ENCODE peak calls at places on chromosomes 3 and 15, in six cellular contexts. G, L, I, O, F and N are unnamed samples.
A peak's percentile ranks its signal among the peaks of the same experiment; 100 is the strongest.

GRCh38 chr3:57169872-57170623 is 4.9 kb upstream of the IL17RD start:
- DNase-seq in G (no peak), L (peak; percentile 81), I (peak; percentile 87), O (peak; percentile 64), F (peak; percentile 49), N (peak; percentile 67)

GRCh38 chr3:57815034-57815433 is 58.9 kb downstream of the SLMAP start:
- DNase-seq in G (no peak), L (no peak), I (no peak), O (no peak), F (no peak), N (no peak)

GRCh38 chr3:185824467-185825378 is at the start of gene IGF2BP2:
- DNase-seq in G (no peak), L (peak; percentile 78), I (peak; percentile 77), O (no peak), F (no peak), N (peak; percentile 52)

GRCh38 chr3:172647823-172648222 is 63.0 kb downstream of the NCEH1 start:
- DNase-seq in G (peak; percentile 7), L (peak; percentile 70), I (no peak), O (peak; percentile 43), F (peak; percentile 43), N (no peak)

GRCh38 chr3:99753268-99753975 is 64.2 kb upstream of the CMSS1 start:
- DNase-seq in G (no peak), L (no peak), I (no peak), O (peak; percentile 28), F (no peak), N (peak; percentile 13)

GRCh38 chr3:83033123-83033522 is 1271.7 kb upstream of the GBE1 start:
- DNase-seq in G (no peak), L (no peak), I (no peak), O (no peak), F (no peak), N (no peak)

GRCh38 chr15:68637755-68638405 is 59.1 kb downstream of the CORO2B start:
- DNase-seq in G (no peak), L (peak; percentile 38), I (peak; percentile 91), O (no peak), F (no peak), N (no peak)

GRCh38 chr3:125212096-125212508 is 446 bp downstream of the SLC12A8 start:
- DNase-seq in G (no peak), L (no peak), I (no peak), O (no peak), F (no peak), N (no peak)

GRCh38 chr3:184345678-184346144 is 8.3 kb downstream of the FAM131A start:
- DNase-seq in G (no peak), L (peak; percentile 66), I (no peak), O (peak; percentile 80), F (peak; percentile 75), N (peak; percentile 69)

GRCh38 chr15:57321973-57322601 is 54.2 kb upstream of the CGNL1 start:
- DNase-seq in G (no peak), L (no peak), I (no peak), O (no peak), F (no peak), N (no peak)

GRCh38 chr15:94403246-94403824 is 172.0 kb downstream of the MCTP2 start:
- DNase-seq in G (no peak), L (no peak), I (no peak), O (no peak), F (no peak), N (no peak)

GRCh38 chr3:117788086-117788485 is 1078.5 kb downstream of the TUSC7 start:
- DNase-seq in G (no peak), L (peak; percentile 52), I (no peak), O (no peak), F (no peak), N (no peak)

GRCh38 chr3:8529738-8530525 is 28.3 kb downstream of the LMCD1 start:
- DNase-seq in G (no peak), L (no peak), I (no peak), O (no peak), F (no peak), N (no peak)

GRCh38 chr15:20356444-20357138 is 185.0 kb downstream of the GOLGA6L6 start:
- DNase-seq in G (peak; percentile 90), L (peak; percentile 63), I (peak; percentile 69), O (peak; percentile 32), F (peak; percentile 54), N (peak; percentile 60)

GRCh38 chr3:113105980-113106379 is 105.4 kb upstream of the BOC start:
- DNase-seq in G (no peak), L (no peak), I (no peak), O (no peak), F (no peak), N (no peak)

GRCh38 chr15:41417812-41418211 is 917 bp downstream of the RTF1 start:
- DNase-seq in G (no peak), L (no peak), I (no peak), O (no peak), F (no peak), N (peak; percentile 11)

GRCh38 chr3:70308760-70309159 is 3.7 kb downstream of the MDFIC2 start:
- DNase-seq in G (no peak), L (no peak), I (no peak), O (no peak), F (no peak), N (no peak)

GRCh38 chr15:77528290-77528967 is 104.3 kb downstream of the LINGO1 start:
- DNase-seq in G (no peak), L (no peak), I (peak; percentile 40), O (no peak), F (no peak), N (no peak)

GRCh38 chr3:107710851-107711250 is 188.1 kb downstream of the BBX start:
- DNase-seq in G (no peak), L (no peak), I (peak; percentile 69), O (peak; percentile 15), F (peak; percentile 34), N (no peak)

GRCh38 chr3:147385059-147386012 is 21.0 kb downstream of the ZIC4 start:
- DNase-seq in G (no peak), L (no peak), I (no peak), O (no peak), F (no peak), N (no peak)

GRCh38 chr3:139260041-139260486 is 83.8 kb upstream of the MRPS22 start:
- DNase-seq in G (peak; percentile 85), L (no peak), I (no peak), O (no peak), F (no peak), N (no peak)

GRCh38 chr3:179589143-179589542 is 15.3 kb downstream of the MRPL47 start:
- DNase-seq in G (no peak), L (no peak), I (no peak), O (no peak), F (no peak), N (no peak)

GRCh38 chr15:35038655-35039534 is 46.2 kb downstream of the NANOGP8 start:
- DNase-seq in G (no peak), L (no peak), I (no peak), O (no peak), F (no peak), N (no peak)

DNA sequence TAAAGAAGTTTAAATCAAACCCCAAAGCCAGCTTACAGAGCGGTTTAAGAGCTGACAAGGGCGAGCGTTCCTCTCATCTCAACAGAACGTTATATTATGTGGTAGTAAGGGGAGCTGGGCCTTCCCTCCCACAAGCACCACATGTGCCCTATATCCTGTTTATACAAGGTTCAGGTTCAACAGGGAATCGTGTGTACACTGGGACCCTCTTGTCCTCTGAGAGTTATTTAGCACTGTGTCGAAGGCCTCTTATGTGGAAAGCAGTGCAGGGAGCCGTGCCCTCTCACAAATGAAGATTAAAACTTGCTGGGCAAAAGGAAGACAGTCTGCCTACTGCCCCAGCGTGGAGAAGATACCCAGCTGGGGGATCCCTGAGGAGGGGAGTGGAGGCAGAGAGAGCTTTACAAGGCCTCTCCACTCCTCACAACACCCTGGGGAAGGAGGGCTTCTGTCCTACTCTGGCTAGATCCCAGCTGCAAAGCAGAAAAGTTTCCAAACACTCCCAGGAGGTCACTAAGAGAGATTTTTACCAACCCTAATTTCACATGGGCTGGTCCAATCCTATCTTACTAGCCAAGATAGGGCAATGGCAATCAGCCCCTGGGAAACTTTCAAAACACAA is 2.9 kb downstream of the TLE3 start:
- DNase-seq in G (no peak), L (no peak), I (no peak), O (no peak), F (no peak), N (no peak)
- TF ChIP-seq POLR2AphosphoS5 in G (no peak), L (no peak), I (peak; percentile 20), O (no peak), F (no peak), N (no peak)

GRCh38 chr3:153029350-153029749 is 132.7 kb upstream of the RAP2B start:
- DNase-seq in G (no peak), L (no peak), I (no peak), O (no peak), F (no peak), N (no peak)
- TF ChIP-seq POLR2AphosphoS5 in G (no peak), L (no peak), I (no peak), O (no peak), F (no peak), N (no peak)

DNA sequence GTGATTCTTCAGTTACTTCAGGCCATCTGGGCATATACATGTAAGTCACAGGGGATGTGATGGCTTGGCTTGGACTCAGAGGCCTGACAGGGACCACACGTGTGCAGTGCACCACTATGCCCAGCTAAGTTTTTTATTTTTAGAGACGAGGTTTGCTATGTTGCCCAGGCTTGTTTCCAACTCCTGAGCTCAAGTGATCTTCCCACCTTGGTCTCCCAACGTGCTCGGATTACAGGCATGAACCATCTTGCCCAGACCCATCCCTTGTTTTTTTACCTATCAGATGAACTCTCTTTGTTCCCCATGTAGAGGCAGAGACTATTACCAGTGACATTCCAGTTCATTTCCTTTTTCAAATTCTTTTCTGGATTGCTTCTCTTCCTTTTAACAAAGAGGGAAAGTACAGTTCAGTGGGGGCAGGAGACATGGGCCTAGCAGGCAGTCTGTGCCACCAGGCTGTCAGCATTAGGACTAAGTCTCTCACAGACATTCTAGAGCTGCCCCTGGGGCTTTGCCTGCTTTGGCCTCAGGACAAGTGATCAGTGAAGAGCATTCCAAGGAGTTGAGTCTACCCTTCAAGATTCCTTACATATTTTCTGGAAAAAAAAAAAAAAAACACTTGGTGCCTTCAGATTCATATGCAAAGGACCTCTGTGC is 103.5 kb upstream of the SLC7A14 start:
- DNase-seq in G (no peak), L (no peak), I (no peak), O (peak; percentile 16), F (peak; percentile 71), N (no peak)
- TF ChIP-seq POLR2AphosphoS5 in G (no peak), L (no peak), I (no peak), O (no peak), F (no peak), N (no peak)

GRCh38 chr3:47991341-47991740 is 24.9 kb downstream of the MAP4 start:
- DNase-seq in G (no peak), L (no peak), I (no peak), O (no peak), F (no peak), N (no peak)

GRCh38 chr3:47980795-47981194 is 35.4 kb downstream of the MAP4 start:
- DNase-seq in G (no peak), L (no peak), I (no peak), O (no peak), F (no peak), N (no peak)

GRCh38 chr3:47984089-47984759 is 32.0 kb downstream of the MAP4 start:
- DNase-seq in G (no peak), L (no peak), I (no peak), O (peak; percentile 42), F (no peak), N (no peak)

GRCh38 chr3:47989981-47990440 is 26.2 kb downstream of the MAP4 start:
- DNase-seq in G (peak; percentile 93), L (peak; percentile 79), I (peak; percentile 94), O (peak; percentile 69), F (peak; percentile 69), N (peak; percentile 59)

GRCh38 chr3:47985376-47985775 is 30.8 kb downstream of the MAP4 start:
- DNase-seq in G (no peak), L (no peak), I (no peak), O (no peak), F (no peak), N (no peak)
- TF ChIP-seq POLR2AphosphoS5 in G (no peak), L (no peak), I (no peak), O (no peak), F (no peak), N (no peak)

GRCh38 chr15:90860942-90861675 is 7.3 kb upstream of the FURIN start:
- DNase-seq in G (no peak), L (no peak), I (no peak), O (no peak), F (no peak), N (no peak)
- TF ChIP-seq POLR2AphosphoS5 in G (no peak), L (no peak), I (no peak), O (no peak), F (no peak), N (no peak)